ENCODE peak calls at places on chromosomes 11 and 22, in five cellular contexts. Z, M, B, Y and W are unnamed samples.
A peak's percentile ranks its signal among the peaks of the same experiment; 100 is the strongest.

GRCh38 chr22:37309221-37310074 is 27.1 kb downstream of the CYTH4 start:
- DNase-seq in M (peak; percentile 32), Y (no peak), B (no peak), Z (no peak), W (peak; percentile 45)

GRCh38 chr11:66782726-66783125 is 53.7 kb upstream of the SPTBN2 start:
- DNase-seq in B (no peak), Y (no peak), M (no peak), Z (no peak), W (no peak)

GRCh38 chr11:94129505-94130335 is 1.1 kb downstream of the PANX1 start:
- DNase-seq in Z (peak; percentile 71), B (peak; percentile 38), M (peak; percentile 88), Y (peak; percentile 94), W (peak; percentile 90)

GRCh38 chr11:44146931-44147330 is 51.5 kb downstream of the EXT2 start:
- DNase-seq in B (no peak), M (no peak), Z (peak; percentile 10), Y (no peak), W (no peak)

GRCh38 chr11:58649623-58650022 is 27.2 kb downstream of the CNTF start:
- DNase-seq in M (no peak), Y (no peak), Z (no peak), B (no peak), W (no peak)

GRCh38 chr11:74570266-74571061 is 21.9 kb upstream of the POLD3 start:
- DNase-seq in B (peak; percentile 81), M (peak; percentile 83), Z (peak; percentile 65), Y (peak; percentile 54), W (peak; percentile 66)

GRCh38 chr22:35578836-35579575 is 38.1 kb downstream of the MB start:
- DNase-seq in Y (peak; percentile 70), M (peak; percentile 57), Z (no peak), B (no peak), W (peak; percentile 72)

GRCh38 chr11:64152841-64153691 is 12.8 kb downstream of the MACROD1 start:
- DNase-seq in Y (peak; percentile 42), M (peak; percentile 50), B (peak; percentile 81), Z (peak; percentile 15), W (peak; percentile 71)

GRCh38 chr11:64284962-64285884 is at the start of gene GPR137:
- DNase-seq in B (peak; percentile 92), Z (peak; percentile 48), Y (peak; percentile 86), M (peak; percentile 80), W (peak; percentile 91)

GRCh38 chr11:83025267-83025704 is 46.4 kb downstream of the RAB30 start:
- DNase-seq in M (no peak), Z (peak; percentile 85), B (no peak), Y (no peak), W (no peak)

GRCh38 chr22:29308791-29309262 is 2.4 kb downstream of the GAS2L1 start:
- DNase-seq in Y (no peak), B (no peak), M (no peak), Z (peak; percentile 61), W (peak; percentile 50)

GRCh38 chr11:112784323-112785073 is 176.7 kb upstream of the NCAM1 start:
- DNase-seq in M (no peak), Z (no peak), Y (peak; percentile 58), B (peak; percentile 78), W (peak; percentile 32)

GRCh38 chr22:46619830-46620501 is at the start of gene GRAMD4:
- DNase-seq in B (peak; percentile 65), Z (no peak), M (no peak), Y (no peak), W (no peak)

GRCh38 chr11:15584158-15584557 is 469.4 kb downstream of the INSC start:
- DNase-seq in Y (no peak), M (no peak), Z (no peak), B (no peak), W (no peak)

GRCh38 chr11:6431861-6432260 is 8.9 kb downstream of the HPX start:
- DNase-seq in Y (no peak), M (no peak), B (no peak), Z (peak; percentile 69), W (no peak)